ENCODE peak calls at places on chromosomes 2 and 18, in six cellular contexts. One of them, this sample, is unnamed.

GRCh38 chr2:112869258-112869842 is 32.8 kb upstream of the IL1B start:
- DNase-seq in CD8-positive, alpha-beta T cell: no peak
- DNase-seq in breast epithelium: peak; percentile 80
- DNase-seq in aorta: no peak
- DNase-seq in tibial nerve: peak; percentile 32
- DNase-seq in hepatocyte: peak; percentile 89
- DNase-seq in this sample: peak; percentile 82

GRCh38 chr2:205673312-205673711 is 9.0 kb upstream of the NRP2 start:
- DNase-seq in aorta: no peak
- DNase-seq in hepatocyte: no peak
- DNase-seq in breast epithelium: no peak
- DNase-seq in CD8-positive, alpha-beta T cell: no peak
- DNase-seq in tibial nerve: no peak
- DNase-seq in this sample: no peak

GRCh38 chr2:128016620-128017019 is 11.2 kb downstream of the SAP130 start:
- DNase-seq in tibial nerve: no peak
- DNase-seq in aorta: no peak
- DNase-seq in hepatocyte: no peak
- DNase-seq in CD8-positive, alpha-beta T cell: no peak
- DNase-seq in breast epithelium: no peak
- DNase-seq in this sample: no peak

GRCh38 chr2:224884188-224884587 is 158.1 kb downstream of the DOCK10 start:
- DNase-seq in aorta: no peak
- DNase-seq in CD8-positive, alpha-beta T cell: no peak
- DNase-seq in breast epithelium: no peak
- DNase-seq in tibial nerve: peak; percentile 32
- DNase-seq in hepatocyte: no peak
- DNase-seq in this sample: no peak

GRCh38 chr2:166560022-166560421 is 66.0 kb upstream of the SCN7A start:
- DNase-seq in breast epithelium: no peak
- DNase-seq in CD8-positive, alpha-beta T cell: no peak
- DNase-seq in tibial nerve: no peak
- DNase-seq in hepatocyte: no peak
- DNase-seq in aorta: no peak
- DNase-seq in this sample: no peak

GRCh38 chr2:5694016-5694690 is 2.0 kb downstream of the SOX11 start:
- DNase-seq in CD8-positive, alpha-beta T cell: no peak
- DNase-seq in breast epithelium: no peak
- DNase-seq in hepatocyte: peak; percentile 44
- DNase-seq in aorta: no peak
- DNase-seq in tibial nerve: no peak
- DNase-seq in this sample: no peak

GRCh38 chr2:100984892-100985307 is 17.2 kb upstream of the RPL31 start:
- DNase-seq in hepatocyte: peak; percentile 87
- DNase-seq in tibial nerve: peak; percentile 75
- DNase-seq in breast epithelium: peak; percentile 64
- DNase-seq in CD8-positive, alpha-beta T cell: peak; percentile 80
- DNase-seq in aorta: peak; percentile 93
- DNase-seq in this sample: peak; percentile 91

GRCh38 chr2:62597323-62597722 is 91.3 kb upstream of the TMEM17 start:
- DNase-seq in CD8-positive, alpha-beta T cell: no peak
- DNase-seq in tibial nerve: peak; percentile 25
- DNase-seq in hepatocyte: no peak
- DNase-seq in aorta: no peak
- DNase-seq in breast epithelium: no peak
- DNase-seq in this sample: no peak

GRCh38 chr2:190649798-190650390 is 1.0 kb downstream of the NAB1 start:
- DNase-seq in breast epithelium: no peak
- DNase-seq in hepatocyte: no peak
- DNase-seq in tibial nerve: no peak
- DNase-seq in CD8-positive, alpha-beta T cell: no peak
- DNase-seq in aorta: no peak
- DNase-seq in this sample: peak; percentile 15

GRCh38 chr2:233839447-233839820 is 14.9 kb downstream of the HJURP start:
- DNase-seq in hepatocyte: no peak
- DNase-seq in breast epithelium: no peak
- DNase-seq in tibial nerve: no peak
- DNase-seq in aorta: peak; percentile 56
- DNase-seq in CD8-positive, alpha-beta T cell: no peak
- DNase-seq in this sample: no peak

GRCh38 chr2:110948027-110948687 is 172.6 kb upstream of the BCL2L11 start:
- DNase-seq in breast epithelium: no peak
- DNase-seq in aorta: no peak
- DNase-seq in hepatocyte: peak; percentile 72
- DNase-seq in tibial nerve: peak; percentile 7
- DNase-seq in CD8-positive, alpha-beta T cell: no peak
- DNase-seq in this sample: peak; percentile 55

GRCh38 chr2:182593394-182593707 is 122.7 kb upstream of the DNAJC10 start:
- DNase-seq in CD8-positive, alpha-beta T cell: no peak
- DNase-seq in hepatocyte: no peak
- DNase-seq in breast epithelium: no peak
- DNase-seq in aorta: no peak
- DNase-seq in tibial nerve: no peak
- DNase-seq in this sample: no peak

GRCh38 chr18:45348974-45349373 is 266.3 kb upstream of the SLC14A2 start:
- DNase-seq in hepatocyte: no peak
- DNase-seq in tibial nerve: no peak
- DNase-seq in aorta: no peak
- DNase-seq in CD8-positive, alpha-beta T cell: no peak
- DNase-seq in breast epithelium: no peak
- DNase-seq in this sample: no peak

GRCh38 chr2:10646153-10646552 is 43.6 kb downstream of the NOL10 start:
- DNase-seq in CD8-positive, alpha-beta T cell: no peak
- DNase-seq in hepatocyte: no peak
- DNase-seq in tibial nerve: no peak
- DNase-seq in aorta: no peak
- DNase-seq in breast epithelium: no peak
- DNase-seq in this sample: no peak

GRCh38 chr2:127051116-127051779 is 55.7 kb downstream of the BIN1 start:
- DNase-seq in CD8-positive, alpha-beta T cell: no peak
- DNase-seq in tibial nerve: no peak
- DNase-seq in aorta: peak; percentile 76
- DNase-seq in breast epithelium: no peak
- DNase-seq in hepatocyte: no peak
- DNase-seq in this sample: peak; percentile 60

GRCh38 chr18:74836296-74837139 is 238.8 kb downstream of the ZNF407 start:
- DNase-seq in hepatocyte: peak; percentile 35
- DNase-seq in tibial nerve: no peak
- DNase-seq in breast epithelium: no peak
- DNase-seq in aorta: no peak
- DNase-seq in CD8-positive, alpha-beta T cell: no peak
- DNase-seq in this sample: no peak

GRCh38 chr2:237449193-237449797 is 35.3 kb upstream of the COL6A3 start:
- DNase-seq in hepatocyte: no peak
- DNase-seq in breast epithelium: no peak
- DNase-seq in CD8-positive, alpha-beta T cell: no peak
- DNase-seq in tibial nerve: peak; percentile 80
- DNase-seq in aorta: peak; percentile 81
- DNase-seq in this sample: peak; percentile 88

DNA sequence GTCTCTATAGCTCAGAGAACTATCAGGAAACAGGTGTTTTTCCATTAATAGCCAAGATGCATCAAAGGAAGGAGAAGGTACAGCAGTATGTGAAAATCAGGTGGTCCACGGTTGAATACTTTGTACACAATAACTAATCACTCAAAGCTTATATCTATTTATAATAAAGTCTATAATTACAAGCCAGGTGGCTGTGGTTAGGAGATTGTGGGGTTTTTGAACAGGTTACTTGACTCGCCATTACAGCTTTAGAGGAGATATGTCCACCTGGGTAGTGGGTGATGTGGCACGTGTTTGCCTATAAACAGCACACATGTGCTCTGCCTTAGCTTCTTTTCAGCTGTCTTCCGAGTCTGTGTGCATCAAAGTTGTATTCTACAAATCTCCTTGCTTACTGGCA is 892.2 kb upstream of the ZEB2 start:
- DNase-seq in hepatocyte: no peak
- DNase-seq in aorta: no peak
- DNase-seq in tibial nerve: no peak
- DNase-seq in breast epithelium: no peak
- DNase-seq in CD8-positive, alpha-beta T cell: no peak
- DNase-seq in this sample: no peak
- H3K27ac ChIP-seq in hepatocyte: no peak overlapping the region
- H3K27ac ChIP-seq in aorta: no peak overlapping the region
- H3K27ac ChIP-seq in tibial nerve: no peak overlapping the region
- H3K27ac ChIP-seq in breast epithelium: no peak overlapping the region
- H3K27ac ChIP-seq in CD8-positive, alpha-beta T cell: no peak overlapping the region
- H3K27ac ChIP-seq in this sample: no peak overlapping the region

GRCh38 chr2:105849431-105850179 is 104.9 kb downstream of the NCK2 start:
- DNase-seq in hepatocyte: no peak
- DNase-seq in aorta: no peak
- DNase-seq in breast epithelium: no peak
- DNase-seq in tibial nerve: no peak
- DNase-seq in CD8-positive, alpha-beta T cell: no peak
- DNase-seq in this sample: no peak

GRCh38 chr2:105848367-105848766 is 103.7 kb downstream of the NCK2 start:
- DNase-seq in CD8-positive, alpha-beta T cell: no peak
- DNase-seq in hepatocyte: no peak
- DNase-seq in breast epithelium: no peak
- DNase-seq in tibial nerve: no peak
- DNase-seq in aorta: no peak
- DNase-seq in this sample: no peak

GRCh38 chr2:105843797-105844374 is 99.2 kb downstream of the NCK2 start:
- DNase-seq in hepatocyte: no peak
- DNase-seq in aorta: no peak
- DNase-seq in tibial nerve: no peak
- DNase-seq in CD8-positive, alpha-beta T cell: no peak
- DNase-seq in breast epithelium: no peak
- DNase-seq in this sample: no peak

GRCh38 chr2:105842555-105842954 is 97.8 kb downstream of the NCK2 start:
- DNase-seq in breast epithelium: no peak
- DNase-seq in hepatocyte: no peak
- DNase-seq in tibial nerve: no peak
- DNase-seq in aorta: no peak
- DNase-seq in CD8-positive, alpha-beta T cell: no peak
- DNase-seq in this sample: no peak

DNA sequence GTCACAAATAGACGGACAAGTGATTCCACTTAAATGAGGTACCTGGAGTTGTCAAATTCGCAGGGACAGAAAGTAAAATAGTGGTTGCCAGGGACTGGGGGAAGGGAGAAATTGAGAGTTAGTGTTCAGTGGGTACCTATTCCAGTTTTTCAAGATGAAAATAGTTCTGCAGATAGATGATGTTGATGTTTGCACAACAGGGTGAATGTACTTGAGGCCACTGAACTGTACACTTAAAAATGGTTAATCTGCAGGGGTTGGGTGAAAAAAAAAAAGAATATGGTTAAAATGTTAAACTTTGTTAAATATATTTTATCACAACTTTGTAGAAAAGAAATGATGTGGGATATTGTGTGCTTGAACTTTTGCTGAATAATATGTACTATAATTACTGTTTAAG is 102.3 kb downstream of the NCK2 start:
- DNase-seq in tibial nerve: no peak
- DNase-seq in hepatocyte: no peak
- DNase-seq in CD8-positive, alpha-beta T cell: no peak
- DNase-seq in breast epithelium: no peak
- DNase-seq in aorta: no peak
- DNase-seq in this sample: no peak
- H3K4me1 ChIP-seq in tibial nerve: no peaks in the 10 kb centered on the region
- H3K4me1 ChIP-seq in hepatocyte: peaks cover 5% of the 10 kb centered on the region
- H3K4me1 ChIP-seq in CD8-positive, alpha-beta T cell: peaks cover 72% of the 10 kb centered on the region
- H3K4me1 ChIP-seq in breast epithelium: no peaks in the 10 kb centered on the region
- H3K4me1 ChIP-seq in aorta: no peaks in the 10 kb centered on the region
- H3K4me1 ChIP-seq in this sample: peaks cover 3% of the 10 kb centered on the region

GRCh38 chr2:145752091-145752806 is 1232.3 kb upstream of the ZEB2 start:
- DNase-seq in hepatocyte: peak; percentile 71
- DNase-seq in tibial nerve: peak; percentile 48
- DNase-seq in aorta: no peak
- DNase-seq in breast epithelium: no peak
- DNase-seq in CD8-positive, alpha-beta T cell: no peak
- DNase-seq in this sample: no peak

GRCh38 chr2:145750074-145750473 is 1230.2 kb upstream of the ZEB2 start:
- DNase-seq in tibial nerve: no peak
- DNase-seq in breast epithelium: no peak
- DNase-seq in CD8-positive, alpha-beta T cell: no peak
- DNase-seq in aorta: no peak
- DNase-seq in hepatocyte: no peak
- DNase-seq in this sample: no peak

GRCh38 chr2:145750617-145751016 is 1230.7 kb upstream of the ZEB2 start:
- DNase-seq in hepatocyte: no peak
- DNase-seq in CD8-positive, alpha-beta T cell: no peak
- DNase-seq in breast epithelium: no peak
- DNase-seq in tibial nerve: no peak
- DNase-seq in aorta: no peak
- DNase-seq in this sample: no peak

GRCh38 chr2:145751634-145752033 is 1231.7 kb upstream of the ZEB2 start:
- DNase-seq in breast epithelium: no peak
- DNase-seq in hepatocyte: no peak
- DNase-seq in tibial nerve: peak; percentile 40
- DNase-seq in CD8-positive, alpha-beta T cell: no peak
- DNase-seq in aorta: no peak
- DNase-seq in this sample: no peak

DNA sequence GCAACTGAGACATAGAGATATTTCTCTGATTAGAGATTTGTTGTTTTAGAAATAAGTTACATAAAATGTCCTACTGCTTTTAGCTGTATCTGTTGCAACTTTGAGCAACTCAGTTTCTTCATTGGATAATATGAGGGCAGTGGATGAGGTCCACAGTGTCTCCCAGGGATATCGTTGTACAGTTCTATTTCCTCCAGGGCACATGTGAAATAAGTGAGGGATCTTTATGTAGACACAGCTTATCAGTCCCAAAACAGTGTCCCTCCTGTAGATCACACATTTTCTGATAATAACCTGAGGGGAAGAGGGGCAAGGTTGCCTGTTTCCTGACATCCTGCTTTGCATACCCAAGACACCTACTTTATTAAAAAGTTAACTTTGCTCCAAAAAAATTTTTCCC is 1231.2 kb upstream of the ZEB2 start:
- DNase-seq in tibial nerve: no peak
- DNase-seq in aorta: no peak
- DNase-seq in hepatocyte: no peak
- DNase-seq in breast epithelium: no peak
- DNase-seq in CD8-positive, alpha-beta T cell: no peak
- DNase-seq in this sample: no peak
- H3K27ac ChIP-seq in tibial nerve: peak overlapping the region; percentile 92
- H3K27ac ChIP-seq in aorta: no peak overlapping the region
- H3K27ac ChIP-seq in hepatocyte: peak overlapping the region; percentile 44
- H3K27ac ChIP-seq in breast epithelium: no peak overlapping the region
- H3K27ac ChIP-seq in CD8-positive, alpha-beta T cell: no peak overlapping the region
- H3K27ac ChIP-seq in this sample: peak overlapping the region; percentile 75

GRCh38 chr2:201118957-201119848 is 3.2 kb downstream of the CFLAR start:
- DNase-seq in hepatocyte: peak; percentile 38
- DNase-seq in breast epithelium: no peak
- DNase-seq in aorta: no peak
- DNase-seq in CD8-positive, alpha-beta T cell: no peak
- DNase-seq in tibial nerve: no peak
- DNase-seq in this sample: no peak

GRCh38 chr2:201126308-201127127 is 10.6 kb downstream of the CFLAR start:
- DNase-seq in aorta: no peak
- DNase-seq in tibial nerve: no peak
- DNase-seq in CD8-positive, alpha-beta T cell: no peak
- DNase-seq in breast epithelium: no peak
- DNase-seq in hepatocyte: no peak
- DNase-seq in this sample: no peak

GRCh38 chr2:201120500-201120899 is 4.5 kb downstream of the CFLAR start:
- DNase-seq in tibial nerve: no peak
- DNase-seq in hepatocyte: no peak
- DNase-seq in breast epithelium: no peak
- DNase-seq in CD8-positive, alpha-beta T cell: no peak
- DNase-seq in aorta: no peak
- DNase-seq in this sample: no peak

GRCh38 chr2:201118121-201118956 is 2.4 kb downstream of the CFLAR start:
- DNase-seq in aorta: peak; percentile 93
- DNase-seq in tibial nerve: peak; percentile 91
- DNase-seq in breast epithelium: peak; percentile 96
- DNase-seq in hepatocyte: peak; percentile 89
- DNase-seq in CD8-positive, alpha-beta T cell: peak; percentile 89
- DNase-seq in this sample: peak; percentile 93

GRCh38 chr2:201122276-201122675 is 6.3 kb downstream of the CFLAR start:
- DNase-seq in aorta: no peak
- DNase-seq in CD8-positive, alpha-beta T cell: no peak
- DNase-seq in breast epithelium: no peak
- DNase-seq in hepatocyte: no peak
- DNase-seq in tibial nerve: no peak
- DNase-seq in this sample: peak; percentile 11
- H3K4me1 ChIP-seq in aorta: peaks cover 2% of the 10 kb centered on the region
- H3K4me1 ChIP-seq in CD8-positive, alpha-beta T cell: peaks cover 69% of the 10 kb centered on the region
- H3K4me1 ChIP-seq in breast epithelium: peaks cover 43% of the 10 kb centered on the region
- H3K4me1 ChIP-seq in hepatocyte: peaks cover 27% of the 10 kb centered on the region
- H3K4me1 ChIP-seq in tibial nerve: peaks cover 64% of the 10 kb centered on the region
- H3K4me1 ChIP-seq in this sample: peaks cover 33% of the 10 kb centered on the region

This sample was measured in right cardiac atrium.